ENCODE peak calls at places on chromosomes 7 and 10, in eight cellular contexts. S, G, Z, H, K, I, N and C are unnamed samples.

GRCh38 chr7:131196808-131197207 is 130.9 kb upstream of the MKLN1 start:
- DNase-seq in H (peak; percentile 17), K (peak; percentile 14), N (no peak), G (no peak), S (no peak), Z (no peak), I (no peak), C (no peak)

GRCh38 chr7:100568936-100569844 is 4.5 kb downstream of the SAP25 start:
- DNase-seq in K (peak; percentile 53), Z (peak; percentile 85), S (peak; percentile 55), I (peak; percentile 85), H (peak; percentile 55), G (peak; percentile 42), N (no peak), C (peak; percentile 79)

GRCh38 chr7:132545756-132546155 is 30.5 kb downstream of the PLXNA4 start:
- DNase-seq in K (no peak), Z (no peak), I (no peak), H (no peak), G (no peak), S (no peak), N (no peak), C (no peak)

GRCh38 chr10:59606551-59606961 is 103.1 kb downstream of the SLC16A9 start:
- DNase-seq in I (no peak), K (no peak), G (no peak), N (no peak), Z (no peak), S (no peak), H (no peak), C (no peak)

GRCh38 chr10:31011017-31011659 is 20.5 kb downstream of the ZNF438 start:
- DNase-seq in H (no peak), S (no peak), I (no peak), N (no peak), Z (no peak), G (no peak), K (no peak), C (no peak)

GRCh38 chr7:155489862-155490696 is 32.1 kb downstream of the EN2 start:
- DNase-seq in G (no peak), N (no peak), I (no peak), H (peak; percentile 43), K (peak; percentile 8), Z (no peak), S (no peak), C (no peak)

GRCh38 chr7:13282377-13282980 is 595.0 kb downstream of the ARL4A start:
- DNase-seq in N (peak; percentile 49), H (no peak), I (no peak), S (no peak), G (no peak), K (peak; percentile 72), Z (no peak), C (no peak)

GRCh38 chr7:2518101-2518500 is 1.5 kb upstream of the LFNG start:
- DNase-seq in G (no peak), S (no peak), H (no peak), Z (no peak), N (no peak), K (no peak), I (no peak), C (no peak)

GRCh38 chr7:74606101-74606908 is 51.2 kb upstream of the GTF2I start:
- DNase-seq in K (peak; percentile 44), I (peak; percentile 88), Z (peak; percentile 55), G (peak; percentile 43), H (no peak), N (peak; percentile 21), S (no peak), C (no peak)

GRCh38 chr7:35805876-35806275 is 5.0 kb downstream of the SEPTIN7 start:
- DNase-seq in N (no peak), Z (no peak), H (no peak), G (no peak), K (no peak), I (no peak), S (no peak), C (no peak)

GRCh38 chr7:73964786-73965185 is 63.2 kb upstream of the ELN start:
- DNase-seq in G (no peak), Z (no peak), K (no peak), N (no peak), S (no peak), I (no peak), H (no peak), C (peak; percentile 15)

GRCh38 chr7:24981544-24981951 is 1.6 kb upstream of the OSBPL3 start:
- DNase-seq in N (no peak), S (peak; percentile 58), K (peak; percentile 74), Z (peak; percentile 32), G (no peak), H (peak; percentile 12), I (peak; percentile 75), C (peak; percentile 67)

GRCh38 chr10:97102441-97102840 is 83.3 kb downstream of the SLIT1 start:
- DNase-seq in I (no peak), S (no peak), N (no peak), K (no peak), G (no peak), H (no peak), Z (no peak), C (no peak)

GRCh38 chr10:116974442-116975005 is 30.5 kb downstream of the SHTN1 start:
- DNase-seq in Z (no peak), K (peak; percentile 97), I (no peak), N (peak; percentile 9), S (no peak), H (no peak), G (no peak), C (no peak)

GRCh38 chr10:13417459-13418126 is 69.5 kb upstream of the SEPHS1 start:
- DNase-seq in S (no peak), I (no peak), Z (no peak), K (no peak), H (no peak), N (no peak), G (peak; percentile 51), C (no peak)

GRCh38 chr7:117269417-117269816 is 53.4 kb downstream of the WNT2 start:
- DNase-seq in H (no peak), K (peak; percentile 96), I (no peak), S (no peak), Z (no peak), N (peak; percentile 22), G (no peak), C (no peak)

GRCh38 chr10:108465871-108466641 is 1301.5 kb upstream of the SORCS1 start:
- DNase-seq in I (peak; percentile 73), Z (peak; percentile 63), G (no peak), K (peak; percentile 47), H (peak; percentile 24), N (no peak), S (no peak), C (peak; percentile 68)

GRCh38 chr7:155258233-155258575 is 39.5 kb upstream of the INSIG1 start:
- DNase-seq in S (peak; percentile 66), H (no peak), G (no peak), N (no peak), I (no peak), K (peak; percentile 83), Z (no peak), C (no peak)

GRCh38 chr10:44193567-44194220 is 191.2 kb downstream of the CXCL12 start:
- DNase-seq in H (no peak), G (no peak), Z (no peak), K (no peak), S (no peak), N (no peak), I (no peak), C (no peak)

GRCh38 chr7:98321301-98321700 is 39.8 kb downstream of the BRI3 start:
- DNase-seq in S (no peak), N (no peak), G (no peak), K (no peak), Z (no peak), I (peak; percentile 34), H (no peak), C (no peak)

GRCh38 chr7:119903090-119903489 is 369.9 kb upstream of the KCND2 start:
- DNase-seq in I (no peak), N (no peak), K (no peak), G (no peak), S (no peak), Z (no peak), H (no peak), C (no peak)

GRCh38 chr10:120115959-120116358 is 223.4 kb downstream of the SEC23IP start:
- DNase-seq in I (no peak), N (no peak), G (no peak), Z (no peak), S (no peak), K (no peak), H (no peak), C (no peak)

GRCh38 chr7:130112078-130112477 is 41.7 kb downstream of the KLHDC10 start:
- DNase-seq in I (no peak), N (no peak), G (no peak), Z (no peak), H (no peak), K (no peak), S (no peak), C (no peak)

GRCh38 chr10:99331207-99331803 is 2.1 kb downstream of the CNNM1 start:
- DNase-seq in G (peak; percentile 48), K (peak; percentile 12), N (no peak), Z (no peak), S (no peak), I (no peak), H (no peak), C (no peak)

GRCh38 chr7:44305564-44306507 is 19.6 kb downstream of the CAMK2B start:
- DNase-seq in K (no peak), H (peak; percentile 0), S (no peak), I (peak; percentile 48), N (no peak), G (no peak), Z (no peak), C (peak; percentile 62)

GRCh38 chr7:39757604-39758003 is 134.2 kb downstream of the RALA start:
- DNase-seq in G (no peak), S (no peak), Z (no peak), H (no peak), I (no peak), K (no peak), N (no peak), C (no peak)

GRCh38 chr10:32379950-32380547 is 33.1 kb upstream of the EPC1 start:
- DNase-seq in I (no peak), S (no peak), G (no peak), N (no peak), K (no peak), Z (no peak), H (no peak), C (no peak)

GRCh38 chr7:44796504-44797328 is at the start of gene PPIA:
- DNase-seq in N (peak; percentile 98), H (peak; percentile 98), K (peak; percentile 100), Z (peak; percentile 98), I (peak; percentile 99), G (peak; percentile 93), S (peak; percentile 95), C (peak; percentile 99)

GRCh38 chr7:55515569-55516279 is 56.6 kb downstream of the VOPP1 start:
- DNase-seq in H (no peak), G (no peak), I (no peak), N (no peak), Z (no peak), K (no peak), S (no peak), C (no peak)